ENCODE peak calls at places on chromosomes 2 and 18, in six cellular contexts. B is tibial nerve, U is sigmoid colon, K is K562, Z is HepG2, Y is ovary. E is an unnamed sample.
A peak's percentile ranks its signal among the peaks of the same experiment; 100 is the strongest.

GRCh38 chr2:95306306-95306895 is 9.3 kb downstream of the KCNIP3 start:
- DNase-seq in B (no peak), U (no peak), K (no peak), Z (no peak), Y (no peak), E (no peak)

GRCh38 chr2:239711911-239712570 is 311.2 kb upstream of the HDAC4 start:
- DNase-seq in B (no peak), U (peak; percentile 46), K (no peak), Z (no peak), Y (no peak), E (no peak)

GRCh38 chr18:35513181-35513932 is 15.6 kb upstream of the INO80C start:
- DNase-seq in B (no peak), U (no peak), K (peak; percentile 36), Z (no peak), Y (no peak), E (peak; percentile 87)

GRCh38 chr2:108833219-108833618 is 46.6 kb downstream of the CCDC138 start:
- DNase-seq in B (no peak), U (no peak), K (no peak), Z (peak; percentile 37), Y (no peak), E (no peak)

GRCh38 chr2:148704247-148704646 is 59.7 kb downstream of the EPC2 start:
- DNase-seq in B (no peak), U (no peak), K (no peak), Z (no peak), Y (no peak), E (no peak)

GRCh38 chr2:69617744-69618143 is 25.8 kb downstream of the AAK1 start:
- DNase-seq in B (no peak), U (no peak), K (peak; percentile 49), Z (no peak), Y (no peak), E (no peak)

GRCh38 chr2:8515864-8516533 is 165.9 kb upstream of the ID2 start:
- DNase-seq in B (no peak), U (no peak), K (no peak), Z (no peak), Y (no peak), E (no peak)

GRCh38 chr2:84771251-84771650 is 109.6 kb downstream of the TRABD2A start:
- DNase-seq in B (no peak), U (no peak), K (no peak), Z (no peak), Y (no peak), E (no peak)

GRCh38 chr2:67891642-67892041 is 171.2 kb downstream of the C1D start:
- DNase-seq in B (no peak), U (no peak), K (no peak), Z (peak; percentile 20), Y (no peak), E (no peak)

GRCh38 chr2:105882920-105883319 is 138.2 kb downstream of the NCK2 start:
- DNase-seq in B (no peak), U (no peak), K (no peak), Z (no peak), Y (no peak), E (no peak)

GRCh38 chr2:129180124-129180716 is 799.2 kb upstream of the RAB6C start:
- DNase-seq in B (no peak), U (no peak), K (no peak), Z (no peak), Y (no peak), E (no peak)

GRCh38 chr2:27001851-27002369 is 30.9 kb upstream of the TMEM214 start:
- DNase-seq in B (no peak), U (no peak), K (no peak), Z (no peak), Y (no peak), E (no peak)

GRCh38 chr2:101528501-101528900 is 53.6 kb upstream of the RFX8 start:
- DNase-seq in B (no peak), U (no peak), K (no peak), Z (no peak), Y (no peak), E (no peak)

GRCh38 chr2:27353762-27354596 is 2.6 kb downstream of the GTF3C2 start:
- DNase-seq in B (no peak), U (no peak), K (peak; percentile 83), Z (peak; percentile 88), Y (no peak), E (no peak)

GRCh38 chr2:190668892-190669291 is 20.0 kb downstream of the NAB1 start:
- DNase-seq in B (no peak), U (no peak), K (peak; percentile 72), Z (no peak), Y (no peak), E (peak; percentile 15)

GRCh38 chr2:229715895-229716507 is 1.6 kb upstream of the DNER start:
- DNase-seq in B (no peak), U (no peak), K (peak; percentile 40), Z (peak; percentile 34), Y (no peak), E (peak; percentile 30)

GRCh38 chr2:121596221-121597080 is 52.8 kb downstream of the CLASP1 start:
- DNase-seq in B (no peak), U (no peak), K (peak; percentile 93), Z (peak; percentile 67), Y (no peak), E (peak; percentile 60)

GRCh38 chr2:103960126-103960508 is 893.8 kb upstream of the POU3F3 start:
- DNase-seq in B (no peak), U (no peak), K (no peak), Z (no peak), Y (no peak), E (no peak)

GRCh38 chr2:138493334-138493733 is 8.2 kb upstream of the SPOPL start:
- DNase-seq in B (no peak), U (no peak), K (peak; percentile 53), Z (no peak), Y (no peak), E (no peak)

GRCh38 chr2:176461686-176462376 is 192.6 kb downstream of the MTX2 start:
- DNase-seq in B (no peak), U (no peak), K (no peak), Z (no peak), Y (no peak), E (no peak)

GRCh38 chr2:179186126-179186525 is 78.5 kb downstream of the SESTD1 start:
- DNase-seq in B (no peak), U (no peak), K (no peak), Z (no peak), Y (no peak), E (no peak)

DNA sequence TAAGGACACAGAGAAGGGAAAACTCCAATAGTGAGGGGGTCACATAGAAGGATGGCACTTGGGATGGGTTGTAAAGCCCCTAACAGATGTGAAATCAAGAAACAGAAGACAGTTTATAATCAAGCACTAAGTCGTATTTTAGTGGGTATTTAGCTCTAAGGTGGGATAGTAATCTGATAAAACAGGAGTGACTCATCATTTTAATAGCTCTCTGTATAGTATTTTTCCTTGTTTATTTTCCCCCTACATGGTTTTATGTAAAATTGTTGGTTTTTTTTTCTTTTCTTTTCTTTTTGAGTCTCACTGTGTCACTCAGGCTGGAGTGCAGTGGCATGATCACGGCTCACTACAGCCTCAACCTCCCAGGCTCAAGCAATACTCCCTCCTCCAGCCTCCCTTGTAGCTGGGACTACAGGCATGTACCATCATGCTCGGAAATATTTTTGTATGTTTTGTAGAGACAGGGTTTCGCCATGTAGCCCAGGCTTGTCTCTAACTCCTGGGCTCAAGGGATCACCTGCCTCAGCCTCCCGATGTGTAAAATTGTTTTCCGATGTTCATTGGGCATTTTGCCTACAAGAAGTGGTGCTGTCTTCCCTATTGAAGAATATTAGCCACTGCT is 142.6 kb upstream of the SERPINE2 start:
- DNase-seq in B (no peak), U (no peak), K (no peak), Z (no peak), Y (no peak), E (no peak)
- TF ChIP-seq EP300 in B (no peak), U (no peak), K (no peak), Z (no peak), Y (no peak), E (no peak)

DNA sequence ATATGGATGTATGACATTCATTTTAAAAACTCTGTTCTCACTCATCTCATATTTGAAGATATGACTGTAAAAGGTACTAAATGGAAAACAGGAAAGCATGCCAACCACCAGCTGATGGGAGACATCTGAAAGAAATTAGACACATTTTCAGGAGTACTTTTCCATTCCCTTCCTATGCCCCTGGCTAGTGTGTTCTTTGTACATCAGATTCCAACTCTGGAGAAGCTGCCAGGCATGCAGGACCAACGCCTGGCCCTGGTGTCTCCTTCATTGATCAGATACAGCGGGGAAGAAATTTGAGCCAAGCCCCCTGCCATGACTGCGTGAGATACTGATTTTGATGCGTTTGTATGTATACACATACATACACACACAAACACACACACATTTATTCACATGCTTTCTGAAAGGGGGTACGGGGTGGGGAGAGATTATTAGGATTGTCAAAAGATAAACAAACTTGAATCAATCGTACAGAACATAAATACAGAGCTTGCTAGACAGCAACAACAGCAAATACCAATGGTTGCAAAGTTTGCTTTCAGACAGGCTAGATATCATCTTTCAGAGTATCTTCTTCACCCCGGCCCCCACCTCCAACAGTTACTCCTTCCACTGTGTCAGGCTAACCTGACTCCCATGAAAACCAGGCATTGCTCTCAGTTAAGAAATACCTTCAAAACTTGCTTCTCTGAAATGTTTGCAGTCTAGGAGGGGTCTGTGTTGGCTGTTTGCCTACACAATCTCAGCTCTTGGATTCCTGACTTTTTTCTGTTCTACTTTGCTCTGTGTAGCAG is 599.2 kb upstream of the SYT4 start:
- DNase-seq in B (no peak), U (no peak), K (no peak), Z (no peak), Y (no peak), E (no peak)
- TF ChIP-seq EP300 in B (no peak), U (no peak), K (no peak), Z (no peak), Y (no peak), E (no peak)

DNA sequence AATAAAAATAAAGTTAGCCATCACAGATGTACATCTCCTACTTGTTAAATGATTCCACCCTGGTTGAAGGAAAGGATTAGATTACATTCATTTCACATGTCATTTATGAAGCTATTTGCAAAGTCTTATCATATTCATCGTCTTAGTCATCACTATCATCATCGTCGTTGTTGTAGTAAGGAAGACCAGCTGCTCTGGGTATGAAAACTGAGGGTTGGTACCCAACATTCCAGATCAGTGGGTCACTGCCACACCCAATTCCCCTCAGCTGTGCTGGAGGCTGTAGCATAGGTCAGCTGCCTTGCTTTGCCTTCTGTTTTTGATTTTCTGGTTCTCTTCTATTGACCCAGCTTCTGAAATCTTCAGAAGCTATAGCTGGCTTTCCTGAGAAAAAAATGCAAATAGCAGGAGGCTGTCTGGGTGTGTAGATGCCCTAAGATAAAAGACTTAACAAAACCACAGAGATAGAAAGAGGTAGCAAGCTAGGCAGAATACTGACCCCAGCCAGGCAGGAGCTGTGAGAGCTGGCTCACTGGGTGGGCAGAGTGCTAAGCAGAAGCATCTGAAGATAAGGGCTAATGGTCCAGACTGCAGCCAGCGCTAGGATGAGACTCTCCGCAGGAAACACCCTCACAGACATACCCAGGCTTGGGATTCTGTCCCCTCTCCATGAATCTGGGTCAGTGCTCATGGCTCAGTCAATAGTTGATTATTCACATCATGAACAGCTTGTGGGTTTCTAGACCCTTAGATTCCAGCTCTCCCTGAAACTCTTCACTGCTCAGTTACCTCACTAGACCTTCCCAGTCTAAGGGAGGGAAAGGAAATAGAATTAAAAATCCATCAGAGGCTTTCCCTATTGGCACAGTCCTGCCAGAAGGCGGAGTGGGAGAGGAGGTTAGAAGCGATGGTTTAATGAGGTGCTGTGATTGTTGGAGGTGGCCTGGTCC is 21.2 kb upstream of the CCBE1 start:
- DNase-seq in B (no peak), U (no peak), K (no peak), Z (no peak), Y (no peak), E (peak; percentile 49)
- TF ChIP-seq EP300 in B (no peak), U (no peak), K (no peak), Z (no peak), Y (no peak), E (no peak)

GRCh38 chr18:13126966-13127598 is 91.5 kb upstream of the LDLRAD4 start:
- DNase-seq in B (no peak), U (no peak), K (no peak), Z (no peak), Y (no peak), E (no peak)
- TF ChIP-seq EP300 in B (no peak), U (no peak), K (no peak), Z (no peak), Y (no peak), E (no peak)

GRCh38 chr2:205483122-205483521 is 199.2 kb upstream of the NRP2 start:
- DNase-seq in B (no peak), U (no peak), K (no peak), Z (no peak), Y (no peak), E (no peak)
- TF ChIP-seq EP300 in B (no peak), U (no peak), K (no peak), Z (no peak), Y (no peak), E (no peak)